ENCODE peak calls at places on chromosomes 5 and 9, in eight cellular contexts. X is CD4-positive, alpha-beta T cell; S is naive thymus-derived CD8-positive, alpha-beta T cell; A is SW 1271; G is LoVo; R is fibroblast of the conjunctiva; Z is GM23248; C is Calu3. P is an unnamed sample.
A peak's percentile ranks its signal among the peaks of the same experiment; 100 is the strongest.

GRCh38 chr5:31824886-31825774 is 186.2 kb downstream of the PDZD2 start:
- DNase-seq in X (peak; percentile 10), S (peak; percentile 54), A (peak; percentile 31), G (peak; percentile 69), R (peak; percentile 53), Z (peak; percentile 78), C (peak; percentile 59), P (no peak)

GRCh38 chr9:4994166-4994890 is 9.3 kb downstream of the JAK2 start:
- DNase-seq in X (no peak), S (no peak), A (no peak), G (no peak), R (no peak), Z (no peak), C (no peak), P (no peak)

GRCh38 chr9:76032652-76033373 is 142.3 kb downstream of the PCSK5 start:
- DNase-seq in X (no peak), S (no peak), A (no peak), G (no peak), R (no peak), Z (peak; percentile 3), C (no peak), P (no peak)

GRCh38 chr5:127227881-127228280 is 62.7 kb upstream of the MEGF10 start:
- DNase-seq in X (no peak), S (no peak), A (no peak), G (no peak), R (no peak), Z (peak; percentile 34), C (no peak), P (no peak)

GRCh38 chr5:91206734-91207133 is 176.4 kb downstream of the ARRDC3 start:
- DNase-seq in X (no peak), S (no peak), A (no peak), G (no peak), R (no peak), Z (peak; percentile 88), C (no peak), P (no peak)

GRCh38 chr5:103617913-103618312 is 55.3 kb upstream of the NUDT12 start:
- DNase-seq in X (no peak), S (no peak), A (no peak), G (no peak), R (no peak), Z (no peak), C (no peak), P (no peak)

GRCh38 chr9:137301086-137301947 is 754 bp downstream of the NRARP start:
- DNase-seq in X (no peak), S (no peak), A (no peak), G (peak; percentile 29), R (no peak), Z (peak; percentile 59), C (peak; percentile 56), P (no peak)

GRCh38 chr5:33317271-33317670 is 123.5 kb upstream of the TARS1 start:
- DNase-seq in X (no peak), S (no peak), A (no peak), G (no peak), R (peak; percentile 55), Z (peak; percentile 18), C (no peak), P (no peak)

GRCh38 chr5:119991645-119992044 is 362.3 kb downstream of the FAM170A start:
- DNase-seq in X (no peak), S (no peak), A (no peak), G (no peak), R (no peak), Z (no peak), C (no peak), P (no peak)

GRCh38 chr5:171599957-171600612 is 180.6 kb downstream of the FGF18 start:
- DNase-seq in X (no peak), S (no peak), A (no peak), G (no peak), R (no peak), Z (no peak), C (no peak), P (no peak)

GRCh38 chr5:50665091-50665490 is 1.3 kb upstream of the PARP8 start:
- DNase-seq in X (no peak), S (no peak), A (no peak), G (no peak), R (no peak), Z (no peak), C (no peak), P (no peak)

GRCh38 chr5:72818866-72819534 is 2.5 kb downstream of the TNPO1 start:
- DNase-seq in X (peak; percentile 43), S (peak; percentile 44), A (peak; percentile 18), G (peak; percentile 58), R (peak; percentile 53), Z (peak; percentile 86), C (peak; percentile 65), P (no peak)

GRCh38 chr9:94714494-94714893 is 12.0 kb upstream of the AOPEP start:
- DNase-seq in X (no peak), S (no peak), A (no peak), G (no peak), R (no peak), Z (peak; percentile 50), C (no peak), P (no peak)

GRCh38 chr5:142015781-142016533 is 3.1 kb upstream of the GNPDA1 start:
- DNase-seq in X (peak; percentile 17), S (no peak), A (peak; percentile 28), G (no peak), R (no peak), Z (peak; percentile 78), C (peak; percentile 23), P (no peak)